ENCODE peak calls at places on chromosomes 3 and 15, in six cellular contexts. C is PC-9, J is fibroblast of lung, Q is WERI-Rb-1, B is upper lobe of right lung, N is H1. T is an unnamed sample.

GRCh38 chr3:197298858-197299854 is 744 bp upstream of the DLG1 start:
- DNase-seq in N (peak; percentile 70), J (peak; percentile 28), B (peak; percentile 86), Q (peak; percentile 27), C (peak; percentile 80), T (no peak)

GRCh38 chr3:117059990-117060338 is 350.4 kb downstream of the TUSC7 start:
- DNase-seq in B (no peak), Q (no peak), C (no peak), N (no peak), J (no peak), T (no peak)

GRCh38 chr3:128051837-128052766 is at the start of gene SEC61A1:
- DNase-seq in B (peak; percentile 98), N (peak; percentile 96), J (peak; percentile 91), Q (peak; percentile 95), C (peak; percentile 78), T (peak; percentile 69)

GRCh38 chr15:77036537-77037474 is 34.1 kb downstream of the TSPAN3 start:
- DNase-seq in N (peak; percentile 43), Q (no peak), C (no peak), B (peak; percentile 61), J (no peak), T (no peak)

GRCh38 chr3:44048196-44048924 is 193.3 kb upstream of the TOPAZ1 start:
- DNase-seq in J (peak; percentile 69), Q (no peak), N (no peak), B (no peak), C (peak; percentile 91), T (peak; percentile 44)

GRCh38 chr3:87761795-87762194 is 297.0 kb downstream of the CGGBP1 start:
- DNase-seq in Q (no peak), C (no peak), N (no peak), B (no peak), J (no peak), T (no peak)

GRCh38 chr15:49751191-49751590 is 130.3 kb downstream of the DTWD1 start:
- DNase-seq in N (no peak), Q (no peak), B (no peak), J (no peak), C (no peak), T (no peak)

GRCh38 chr3:9175421-9175820 is 74.0 kb downstream of the SRGAP3 start:
- DNase-seq in C (peak; percentile 78), J (peak; percentile 37), B (no peak), N (no peak), Q (no peak), T (peak; percentile 47)

GRCh38 chr15:88719654-88720053 is 80.8 kb downstream of the ISG20 start:
- DNase-seq in Q (no peak), N (no peak), C (no peak), J (no peak), B (no peak), T (no peak)

GRCh38 chr15:51303462-51303861 is 34.9 kb downstream of the CYP19A1 start:
- DNase-seq in B (no peak), J (no peak), Q (no peak), C (no peak), N (no peak), T (no peak)

GRCh38 chr3:52281980-52282801 is 3.7 kb upstream of the WDR82 start:
- DNase-seq in Q (no peak), C (no peak), B (peak; percentile 12), J (no peak), N (no peak), T (no peak)

GRCh38 chr3:73746610-73747009 is 121.9 kb upstream of the PDZRN3 start:
- DNase-seq in C (no peak), Q (no peak), B (no peak), N (no peak), J (no peak), T (no peak)

GRCh38 chr3:18744472-18744871 is 319.3 kb upstream of the SATB1 start:
- DNase-seq in Q (no peak), B (no peak), C (no peak), N (no peak), J (no peak), T (no peak)

GRCh38 chr3:197428961-197429360 is 126.8 kb downstream of the BDH1 start:
- DNase-seq in N (no peak), B (no peak), J (no peak), Q (no peak), C (no peak), T (no peak)

GRCh38 chr15:63035977-63036376 is 6.6 kb upstream of the TPM1 start:
- DNase-seq in Q (no peak), N (no peak), J (no peak), B (no peak), C (no peak), T (no peak)

GRCh38 chr3:157713101-157713500 is 209.9 kb upstream of the VEPH1 start:
- DNase-seq in C (no peak), J (no peak), B (no peak), Q (no peak), N (no peak), T (no peak)

GRCh38 chr3:69283913-69284312 is 102.0 kb downstream of the FRMD4B start:
- DNase-seq in J (no peak), C (no peak), B (no peak), N (no peak), Q (no peak), T (no peak)

GRCh38 chr3:69282191-69282590 is 103.7 kb downstream of the FRMD4B start:
- DNase-seq in J (peak; percentile 36), C (peak; percentile 57), Q (no peak), N (no peak), B (no peak), T (no peak)

GRCh38 chr3:69288161-69288895 is 97.6 kb downstream of the FRMD4B start:
- DNase-seq in B (no peak), C (no peak), J (peak; percentile 22), Q (no peak), N (peak; percentile 68), T (no peak)

DNA sequence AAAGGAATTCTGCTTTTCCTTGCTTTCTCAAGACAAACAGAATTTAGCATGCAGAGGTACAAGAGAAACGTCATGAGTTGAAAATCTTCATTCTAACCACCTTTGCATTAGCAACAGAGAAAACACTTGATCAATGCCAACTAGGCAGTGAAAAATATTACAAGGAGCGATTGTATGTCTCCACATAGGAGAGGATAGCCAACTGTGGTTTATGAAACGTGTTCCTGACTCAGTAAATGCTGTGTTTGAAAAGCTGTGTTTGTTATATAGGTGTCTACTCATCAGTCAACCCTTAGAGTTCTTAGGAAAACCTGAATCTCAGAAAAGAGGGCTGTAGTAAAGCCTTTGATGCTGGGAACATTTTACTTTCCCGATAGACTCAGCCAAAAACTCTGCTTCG is 102.4 kb downstream of the FRMD4B start:
- DNase-seq in Q (no peak), C (no peak), B (no peak), N (no peak), J (peak; percentile 15), T (no peak)
- TF ChIP-seq CTCF in Q (no peak), C (no peak), B (no peak), N (no peak), J (no peak), T (no peak)

DNA sequence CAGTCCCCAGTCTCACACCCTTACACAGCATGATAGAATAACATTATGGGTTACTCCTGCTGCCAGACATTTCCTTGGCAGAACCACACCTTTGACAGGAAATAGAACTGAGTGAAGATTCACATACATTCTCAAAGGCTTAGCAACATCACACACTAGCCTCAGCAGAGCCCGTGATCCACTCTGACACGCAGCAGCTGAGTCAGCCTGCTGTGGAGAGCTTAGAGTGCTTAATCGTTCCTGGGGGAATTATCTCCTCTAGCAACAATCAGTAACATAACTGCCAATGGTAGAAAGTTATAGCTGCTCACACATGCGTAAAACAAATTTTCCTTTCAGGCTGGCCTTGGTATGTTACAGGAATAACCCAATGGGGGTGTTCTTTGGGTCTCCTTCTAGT is 382.1 kb downstream of the GAP43 start:
- DNase-seq in B (no peak), C (no peak), Q (peak; percentile 62), N (no peak), J (peak; percentile 99), T (peak; percentile 99)
- H3K4me3 ChIP-seq in B (no peak overlapping the region), C (no peak overlapping the region), Q (no peak overlapping the region), N (no peak overlapping the region), J (no peak overlapping the region), T (no peak overlapping the region)

GRCh38 chr3:112813016-112813415 is 33.6 kb downstream of the CD200R1L start:
- DNase-seq in Q (no peak), J (no peak), B (no peak), N (no peak), C (no peak), T (no peak)

GRCh38 chr3:112813723-112814171 is 32.9 kb downstream of the CD200R1L start:
- DNase-seq in J (peak; percentile 78), N (no peak), C (no peak), Q (no peak), B (no peak), T (no peak)

GRCh38 chr3:112811917-112812660 is 34.6 kb downstream of the CD200R1L start:
- DNase-seq in B (no peak), C (no peak), J (no peak), N (no peak), Q (no peak), T (no peak)

GRCh38 chr3:112815981-112816380 is 30.7 kb downstream of the CD200R1L start:
- DNase-seq in Q (no peak), J (peak; percentile 62), C (peak; percentile 82), B (no peak), N (no peak), T (no peak)

GRCh38 chr3:112814256-112814655 is 32.4 kb downstream of the CD200R1L start:
- DNase-seq in N (no peak), B (no peak), Q (no peak), J (peak; percentile 82), C (peak; percentile 68), T (peak; percentile 43)
- TF ChIP-seq CTCF in N (peak; percentile 30), B (peak; percentile 39), Q (no peak), J (peak; percentile 69), C (peak; percentile 73), T (peak; percentile 65)

GRCh38 chr3:151145713-151146070 is 57.3 kb downstream of the GPR171 start:
- DNase-seq in C (no peak), N (no peak), B (no peak), J (no peak), Q (no peak), T (no peak)
- H3K4me3 ChIP-seq in C (no peak overlapping the region), N (no peak overlapping the region), B (no peak overlapping the region), J (no peak overlapping the region), Q (no peak overlapping the region), T (no peak overlapping the region)

GRCh38 chr3:148366743-148367410 is 330.8 kb upstream of the AGTR1 start:
- DNase-seq in C (no peak), B (no peak), Q (no peak), N (no peak), J (no peak), T (peak; percentile 12)
- TF ChIP-seq CTCF in C (no peak), B (no peak), Q (no peak), N (no peak), J (no peak), T (peak; percentile 16)